ENCODE peak calls at places on chromosomes 16 and 17, in nine cellular contexts. Y is CD8-positive, alpha-beta T cell; N is GM23248; C is hepatocyte; U is A673; K is effector memory CD4-positive, alpha-beta T cell; Z is tibial nerve; O is tibial artery; G is ovary. D is an unnamed sample. For H3K27me3 and H3K36me3, the result is how much of the 10 kb centered on the place peaks cover.

GRCh38 chr17:7356072-7356549 is 1.2 kb downstream of the TMEM95 start:
- DNase-seq in Y (peak), N (peak), C (peak), U (peak), K (peak), Z (peak), O (peak), G (peak), D (peak)

GRCh38 chr16:68685685-68686478 is 40.8 kb downstream of the CDH3 start:
- DNase-seq in Y (no peak), N (no peak), C (no peak), U (no peak), K (no peak), Z (no peak), O (no peak), G (no peak), D (no peak)

GRCh38 chr16:74216319-74216718 is 80.3 kb upstream of the PSMD7 start:
- DNase-seq in Y (no peak), N (no peak), C (peak), U (no peak), K (no peak), Z (no peak), O (no peak), G (no peak), D (no peak)

GRCh38 chr17:79607941-79608728 is 2.7 kb downstream of the RBFOX3 start:
- DNase-seq in Y (no peak), N (peak), C (peak), U (peak), K (no peak), Z (no peak), O (no peak), G (no peak), D (no peak)

GRCh38 chr17:80063815-80064585 is 27.6 kb downstream of the CCDC40 start:
- DNase-seq in Y (no peak), N (peak), C (peak), U (no peak), K (no peak), Z (no peak), O (peak), G (peak), D (peak)

GRCh38 chr17:78748730-78749317 is 33.2 kb downstream of the CYTH1 start:
- DNase-seq in Y (peak), N (peak), C (no peak), U (no peak), K (peak), Z (peak), O (peak), G (no peak), D (peak)

GRCh38 chr16:50702725-50703124 is 9.3 kb downstream of the NOD2 start:
- DNase-seq in Y (no peak), N (no peak), C (no peak), U (no peak), K (no peak), Z (no peak), O (no peak), G (no peak), D (no peak)

GRCh38 chr16:74901606-74902005 is 83.3 kb downstream of the WDR59 start:
- DNase-seq in Y (no peak), N (no peak), C (no peak), U (no peak), K (no peak), Z (no peak), O (no peak), G (no peak), D (no peak)

GRCh38 chr17:82400830-82401229 is 17.3 kb upstream of the HEXD start:
- DNase-seq in Y (peak), N (no peak), C (no peak), U (no peak), K (peak), Z (no peak), O (no peak), G (no peak), D (no peak)

GRCh38 chr17:65489413-65490170 is 71.9 kb downstream of the AXIN2 start:
- DNase-seq in Y (no peak), N (no peak), C (no peak), U (no peak), K (no peak), Z (no peak), O (no peak), G (no peak), D (no peak)

GRCh38 chr17:35988164-35988563 is 1.6 kb upstream of the CCL14 start:
- DNase-seq in Y (no peak), N (no peak), C (no peak), U (no peak), K (no peak), Z (no peak), O (no peak), G (no peak), D (no peak)

GRCh38 chr16:47644166-47644565 is 183.0 kb downstream of the PHKB start:
- DNase-seq in Y (no peak), N (peak), C (no peak), U (peak), K (no peak), Z (no peak), O (no peak), G (no peak), D (no peak)

GRCh38 chr16:86357950-86358349 is 152.4 kb upstream of the FOXF1 start:
- DNase-seq in Y (no peak), N (no peak), C (no peak), U (no peak), K (no peak), Z (no peak), O (no peak), G (no peak), D (peak)

GRCh38 chr17:7767425-7768021 is 50.0 kb downstream of the DNAH2 start:
- DNase-seq in Y (no peak), N (no peak), C (no peak), U (peak), K (no peak), Z (no peak), O (no peak), G (no peak), D (no peak)

GRCh38 chr16:51276335-51276734 is 125.3 kb upstream of the SALL1 start:
- DNase-seq in Y (no peak), N (peak), C (no peak), U (no peak), K (no peak), Z (no peak), O (no peak), G (no peak), D (no peak)

GRCh38 chr16:75251280-75252048 is at the start of gene BCAR1:
- DNase-seq in Y (no peak), N (peak), C (peak), U (peak), K (no peak), Z (peak), O (peak), G (peak), D (peak)

GRCh38 chr17:65231086-65231485 is 93.9 kb downstream of the RGS9 start:
- DNase-seq in Y (no peak), N (no peak), C (no peak), U (peak), K (no peak), Z (no peak), O (no peak), G (no peak), D (no peak)

GRCh38 chr17:37512442-37513070 is 22.9 kb downstream of the DUSP14 start:
- DNase-seq in Y (no peak), N (no peak), C (no peak), U (no peak), K (no peak), Z (no peak), O (no peak), G (no peak), D (no peak)

GRCh38 chr16:48434653-48435318 is 49.6 kb upstream of the SIAH1 start:
- DNase-seq in Y (no peak), N (peak), C (peak), U (no peak), K (no peak), Z (no peak), O (no peak), G (no peak), D (no peak)

GRCh38 chr17:21289902-21290571 is 5.5 kb downstream of the MAP2K3 start:
- DNase-seq in Y (no peak), N (peak), C (no peak), U (no peak), K (no peak), Z (no peak), O (no peak), G (no peak), D (no peak)

GRCh38 chr16:19488213-19488640 is 33.7 kb downstream of the GDE1 start:
- DNase-seq in Y (no peak), N (no peak), C (peak), U (no peak), K (no peak), Z (no peak), O (no peak), G (no peak), D (no peak)

GRCh38 chr17:64355536-64356303 is 34.9 kb downstream of the PECAM1 start:
- DNase-seq in Y (no peak), N (peak), C (no peak), U (no peak), K (no peak), Z (no peak), O (peak), G (no peak), D (peak)

GRCh38 chr16:10868562-10869469 is 8.2 kb upstream of the CIITA start:
- DNase-seq in Y (no peak), N (no peak), C (no peak), U (no peak), K (no peak), Z (no peak), O (peak), G (no peak), D (peak)

GRCh38 chr16:48498761-48499600 is 111.0 kb downstream of the N4BP1 start:
- DNase-seq in Y (no peak), N (peak), C (peak), U (peak), K (no peak), Z (peak), O (peak), G (peak), D (peak)

GRCh38 chr17:38417210-38417951 is 10.9 kb upstream of the ARHGAP23 start:
- DNase-seq in Y (no peak), N (no peak), C (no peak), U (no peak), K (no peak), Z (no peak), O (no peak), G (no peak), D (no peak)

GRCh38 chr16:19559242-19559910 is 3.9 kb downstream of the VPS35L start:
- DNase-seq in Y (no peak), N (peak), C (peak), U (peak), K (peak), Z (no peak), O (no peak), G (no peak), D (no peak)

GRCh38 chr17:35918665-35919064 is 11.9 kb downstream of the RDM1 start:
- DNase-seq in Y (no peak), N (no peak), C (no peak), U (no peak), K (no peak), Z (no peak), O (no peak), G (no peak), D (no peak)

GRCh38 chr16:79714440-79714839 is 113.9 kb upstream of the MAF start:
- DNase-seq in Y (no peak), N (no peak), C (no peak), U (no peak), K (no peak), Z (no peak), O (peak), G (no peak), D (no peak)
- H3K27ac ChIP-seq in Y (no peak), N (no peak), C (no peak), U (no peak), K (no peak), Z (no peak), O (peak), G (no peak), D (peak)

DNA sequence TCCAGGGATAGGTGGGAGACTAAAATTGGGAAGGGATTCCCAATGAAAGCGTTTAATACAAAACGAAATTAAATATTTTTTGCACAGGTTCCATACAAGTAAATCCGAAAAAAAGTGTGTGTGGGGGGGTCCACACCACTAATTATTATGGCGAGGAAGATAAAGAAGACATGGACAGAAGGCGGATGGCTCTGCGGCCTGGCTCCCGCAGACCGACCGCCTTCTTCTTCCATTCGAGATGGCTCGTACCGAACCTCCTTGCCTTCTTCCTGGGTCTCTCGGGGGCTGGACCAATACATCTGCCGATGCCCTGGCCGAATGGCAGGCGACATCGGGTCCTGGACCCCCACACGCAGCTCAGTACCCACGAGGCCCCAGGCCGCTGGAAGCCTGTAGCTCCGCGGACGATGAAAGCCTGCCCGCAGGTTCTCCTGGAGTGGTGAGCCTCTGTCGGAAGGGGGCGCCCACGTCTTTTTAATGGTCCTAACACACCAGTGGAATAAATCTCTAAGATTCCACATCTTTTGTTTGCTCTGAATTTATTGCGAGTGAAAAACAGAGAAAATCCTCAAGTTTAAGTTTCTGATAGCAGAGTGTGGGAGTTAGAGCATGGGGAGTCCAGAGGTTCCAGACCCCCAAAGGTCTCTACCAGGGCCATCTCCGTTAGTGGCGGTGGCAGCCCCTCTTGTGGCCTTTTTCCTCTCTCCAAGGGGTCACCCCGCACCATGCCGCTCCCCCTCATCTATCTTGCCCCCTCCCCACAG is 1.4 kb downstream of the PRAC2 start:
- DNase-seq in Y (peak), N (peak), C (peak), U (peak), K (peak), Z (peak), O (peak), G (peak), D (peak)
- H3K27me3 ChIP-seq in Y (half or more), N (half or more), C (half or more), U (under half), K (half or more), Z (half or more), O (under half), G (under half), D (under half)

GRCh38 chr16:9703731-9704130 is 478.5 kb downstream of the GRIN2A start:
- DNase-seq in Y (no peak), N (no peak), C (peak), U (no peak), K (no peak), Z (no peak), O (no peak), G (no peak), D (no peak)
- H3K36me3 ChIP-seq in Y (under half), N (under half), C (under half), U (under half), K (under half), Z (under half), O (under half), G (under half), D (under half)

GRCh38 chr16:4110680-4111079 is 5.6 kb downstream of the ADCY9 start:
- DNase-seq in Y (no peak), N (peak), C (no peak), U (no peak), K (no peak), Z (no peak), O (no peak), G (no peak), D (peak)
- H3K27ac ChIP-seq in Y (no peak), N (no peak), C (no peak), U (no peak), K (no peak), Z (no peak), O (peak), G (no peak), D (peak)

GRCh38 chr17:77304051-77304745 is 163.4 kb downstream of the SEC14L1 start:
- DNase-seq in Y (no peak), N (peak), C (no peak), U (no peak), K (no peak), Z (no peak), O (no peak), G (no peak), D (no peak)
- H3K27me3 ChIP-seq in Y (under half), N (under half), C (under half), U (under half), K (under half), Z (under half), O (under half), G (under half), D (under half)

GRCh38 chr17:57274162-57274561 is 17.8 kb downstream of the MSI2 start:
- DNase-seq in Y (no peak), N (no peak), C (no peak), U (no peak), K (no peak), Z (no peak), O (no peak), G (no peak), D (no peak)
- H3K36me3 ChIP-seq in Y (under half), N (under half), C (under half), U (under half), K (under half), Z (under half), O (under half), G (under half), D (under half)

GRCh38 chr17:50660042-50660886 is 25.6 kb downstream of the ABCC3 start:
- DNase-seq in Y (no peak), N (peak), C (no peak), U (no peak), K (no peak), Z (no peak), O (no peak), G (no peak), D (no peak)
- H3K27ac ChIP-seq in Y (no peak), N (peak), C (peak), U (no peak), K (no peak), Z (peak), O (peak), G (no peak), D (no peak)

GRCh38 chr16:89062389-89063345 is 31.0 kb upstream of the ACSF3 start:
- DNase-seq in Y (no peak), N (no peak), C (no peak), U (no peak), K (no peak), Z (no peak), O (no peak), G (no peak), D (no peak)
- H3K27me3 ChIP-seq in Y (under half), N (under half), C (under half), U (under half), K (under half), Z (under half), O (under half), G (under half), D (under half)

GRCh38 chr16:1635070-1635469 is 22.9 kb downstream of the CRAMP1 start:
- DNase-seq in Y (no peak), N (no peak), C (no peak), U (no peak), K (no peak), Z (no peak), O (no peak), G (no peak), D (no peak)

GRCh38 chr16:1632638-1632970 is 20.4 kb downstream of the CRAMP1 start:
- DNase-seq in Y (no peak), N (no peak), C (no peak), U (no peak), K (no peak), Z (no peak), O (no peak), G (no peak), D (no peak)

GRCh38 chr16:1634541-1634940 is 22.4 kb downstream of the CRAMP1 start:
- DNase-seq in Y (no peak), N (no peak), C (no peak), U (no peak), K (no peak), Z (no peak), O (no peak), G (no peak), D (no peak)

GRCh38 chr16:1631931-1632637 is 19.9 kb downstream of the CRAMP1 start:
- DNase-seq in Y (no peak), N (no peak), C (no peak), U (no peak), K (no peak), Z (no peak), O (no peak), G (no peak), D (no peak)

GRCh38 chr16:1633310-1633709 is 21.1 kb downstream of the CRAMP1 start:
- DNase-seq in Y (no peak), N (no peak), C (no peak), U (no peak), K (no peak), Z (no peak), O (no peak), G (no peak), D (no peak)
- H3K36me3 ChIP-seq in Y (under half), N (under half), C (under half), U (under half), K (half or more), Z (under half), O (half or more), G (under half), D (under half)

D was measured in aorta.